ENCODE peak calls at places on chromosomes 16 and 17, in nine cellular contexts. One of them, this sample, is unnamed.

GRCh38 chr16:66028505-66029216 is 337.8 kb upstream of the CDH5 start:
- DNase-seq in uterus: peak; percentile 26
- DNase-seq in thoracic aorta: no peak
- DNase-seq in Peyer's patch: peak; percentile 24
- DNase-seq in heart left ventricle: no peak
- DNase-seq in esophagus muscularis mucosa: no peak
- DNase-seq in Karpas-422: no peak
- DNase-seq in aorta: no peak
- DNase-seq in naive thymus-derived CD4-positive, alpha-beta T cell: no peak
- DNase-seq in this sample: no peak

GRCh38 chr16:53492499-53492898 is 10.5 kb downstream of the AKTIP start:
- DNase-seq in uterus: no peak
- DNase-seq in esophagus muscularis mucosa: no peak
- DNase-seq in thoracic aorta: no peak
- DNase-seq in Peyer's patch: no peak
- DNase-seq in naive thymus-derived CD4-positive, alpha-beta T cell: no peak
- DNase-seq in Karpas-422: no peak
- DNase-seq in aorta: no peak
- DNase-seq in heart left ventricle: no peak
- DNase-seq in this sample: no peak

GRCh38 chr17:46942441-46943217 is 19.7 kb downstream of the GOSR2 start:
- DNase-seq in Karpas-422: peak; percentile 80
- DNase-seq in naive thymus-derived CD4-positive, alpha-beta T cell: peak; percentile 27
- DNase-seq in aorta: peak; percentile 75
- DNase-seq in esophagus muscularis mucosa: no peak
- DNase-seq in uterus: peak; percentile 48
- DNase-seq in Peyer's patch: peak; percentile 83
- DNase-seq in heart left ventricle: peak; percentile 67
- DNase-seq in thoracic aorta: no peak
- DNase-seq in this sample: no peak

GRCh38 chr17:50114849-50115357 is 15.1 kb downstream of the SAMD14 start:
- DNase-seq in aorta: no peak
- DNase-seq in Karpas-422: peak; percentile 93
- DNase-seq in uterus: no peak
- DNase-seq in heart left ventricle: no peak
- DNase-seq in esophagus muscularis mucosa: no peak
- DNase-seq in thoracic aorta: no peak
- DNase-seq in naive thymus-derived CD4-positive, alpha-beta T cell: peak; percentile 35
- DNase-seq in Peyer's patch: peak; percentile 73
- DNase-seq in this sample: no peak

GRCh38 chr17:9538626-9539025 is 37.0 kb downstream of the STX8 start:
- DNase-seq in naive thymus-derived CD4-positive, alpha-beta T cell: no peak
- DNase-seq in Karpas-422: no peak
- DNase-seq in heart left ventricle: no peak
- DNase-seq in Peyer's patch: no peak
- DNase-seq in aorta: no peak
- DNase-seq in esophagus muscularis mucosa: no peak
- DNase-seq in uterus: no peak
- DNase-seq in thoracic aorta: no peak
- DNase-seq in this sample: no peak

GRCh38 chr17:42803074-42803883 is 4.6 kb downstream of the CNTD1 start:
- DNase-seq in uterus: no peak
- DNase-seq in naive thymus-derived CD4-positive, alpha-beta T cell: no peak
- DNase-seq in esophagus muscularis mucosa: no peak
- DNase-seq in Karpas-422: no peak
- DNase-seq in heart left ventricle: no peak
- DNase-seq in thoracic aorta: no peak
- DNase-seq in Peyer's patch: no peak
- DNase-seq in aorta: no peak
- DNase-seq in this sample: no peak

GRCh38 chr17:65278050-65278819 is 141.1 kb downstream of the RGS9 start:
- DNase-seq in Peyer's patch: peak; percentile 70
- DNase-seq in esophagus muscularis mucosa: no peak
- DNase-seq in uterus: no peak
- DNase-seq in naive thymus-derived CD4-positive, alpha-beta T cell: peak; percentile 10
- DNase-seq in Karpas-422: peak; percentile 58
- DNase-seq in aorta: no peak
- DNase-seq in heart left ventricle: peak; percentile 31
- DNase-seq in thoracic aorta: no peak
- DNase-seq in this sample: no peak

GRCh38 chr17:72438783-72439182 is 318.0 kb downstream of the SOX9 start:
- DNase-seq in naive thymus-derived CD4-positive, alpha-beta T cell: no peak
- DNase-seq in aorta: no peak
- DNase-seq in Peyer's patch: no peak
- DNase-seq in esophagus muscularis mucosa: no peak
- DNase-seq in thoracic aorta: no peak
- DNase-seq in heart left ventricle: no peak
- DNase-seq in Karpas-422: no peak
- DNase-seq in uterus: no peak
- DNase-seq in this sample: no peak

GRCh38 chr16:1923299-1924034 is 5.3 kb upstream of the HS3ST6 start:
- DNase-seq in Karpas-422: no peak
- DNase-seq in heart left ventricle: no peak
- DNase-seq in naive thymus-derived CD4-positive, alpha-beta T cell: no peak
- DNase-seq in Peyer's patch: no peak
- DNase-seq in uterus: no peak
- DNase-seq in esophagus muscularis mucosa: no peak
- DNase-seq in thoracic aorta: no peak
- DNase-seq in aorta: no peak
- DNase-seq in this sample: no peak

GRCh38 chr17:79391376-79391775 is 219.5 kb downstream of the RBFOX3 start:
- DNase-seq in heart left ventricle: no peak
- DNase-seq in esophagus muscularis mucosa: no peak
- DNase-seq in Karpas-422: no peak
- DNase-seq in Peyer's patch: no peak
- DNase-seq in naive thymus-derived CD4-positive, alpha-beta T cell: no peak
- DNase-seq in uterus: no peak
- DNase-seq in aorta: no peak
- DNase-seq in thoracic aorta: no peak
- DNase-seq in this sample: no peak

GRCh38 chr17:76414334-76415295 is 30.2 kb downstream of the SPHK1 start:
- DNase-seq in thoracic aorta: peak; percentile 11
- DNase-seq in uterus: peak; percentile 45
- DNase-seq in naive thymus-derived CD4-positive, alpha-beta T cell: no peak
- DNase-seq in Peyer's patch: no peak
- DNase-seq in aorta: peak; percentile 80
- DNase-seq in esophagus muscularis mucosa: no peak
- DNase-seq in Karpas-422: no peak
- DNase-seq in heart left ventricle: peak; percentile 91
- DNase-seq in this sample: no peak

GRCh38 chr16:75110637-75111513 is 5.7 kb downstream of the LDHD start:
- DNase-seq in Karpas-422: peak; percentile 94
- DNase-seq in uterus: peak; percentile 93
- DNase-seq in esophagus muscularis mucosa: peak; percentile 97
- DNase-seq in naive thymus-derived CD4-positive, alpha-beta T cell: peak; percentile 78
- DNase-seq in Peyer's patch: peak; percentile 95
- DNase-seq in heart left ventricle: peak; percentile 89
- DNase-seq in thoracic aorta: peak; percentile 60
- DNase-seq in aorta: peak; percentile 93
- DNase-seq in this sample: peak; percentile 66

GRCh38 chr17:50689956-50690886 is 17.5 kb downstream of the ANKRD40 start:
- DNase-seq in Karpas-422: no peak
- DNase-seq in aorta: peak; percentile 43
- DNase-seq in thoracic aorta: no peak
- DNase-seq in esophagus muscularis mucosa: no peak
- DNase-seq in heart left ventricle: no peak
- DNase-seq in uterus: no peak
- DNase-seq in naive thymus-derived CD4-positive, alpha-beta T cell: no peak
- DNase-seq in Peyer's patch: no peak
- DNase-seq in this sample: no peak

GRCh38 chr16:89002851-89003830 is 26.1 kb upstream of the CBFA2T3 start:
- DNase-seq in aorta: peak; percentile 24
- DNase-seq in Karpas-422: no peak
- DNase-seq in naive thymus-derived CD4-positive, alpha-beta T cell: no peak
- DNase-seq in thoracic aorta: no peak
- DNase-seq in Peyer's patch: no peak
- DNase-seq in heart left ventricle: no peak
- DNase-seq in uterus: no peak
- DNase-seq in esophagus muscularis mucosa: no peak
- DNase-seq in this sample: no peak

GRCh38 chr17:9768381-9768934 is 22.9 kb downstream of the DHRS7C start:
- DNase-seq in aorta: no peak
- DNase-seq in Peyer's patch: no peak
- DNase-seq in uterus: no peak
- DNase-seq in thoracic aorta: no peak
- DNase-seq in esophagus muscularis mucosa: no peak
- DNase-seq in Karpas-422: peak; percentile 65
- DNase-seq in heart left ventricle: no peak
- DNase-seq in naive thymus-derived CD4-positive, alpha-beta T cell: peak; percentile 9
- DNase-seq in this sample: no peak

GRCh38 chr16:20868890-20869289 is 31.3 kb downstream of the DCUN1D3 start:
- DNase-seq in aorta: peak; percentile 90
- DNase-seq in esophagus muscularis mucosa: no peak
- DNase-seq in Peyer's patch: peak; percentile 86
- DNase-seq in heart left ventricle: peak; percentile 94
- DNase-seq in Karpas-422: no peak
- DNase-seq in thoracic aorta: peak; percentile 24
- DNase-seq in naive thymus-derived CD4-positive, alpha-beta T cell: no peak
- DNase-seq in uterus: peak; percentile 82
- DNase-seq in this sample: no peak

GRCh38 chr17:6509295-6509771 is 47.0 kb downstream of the PITPNM3 start:
- DNase-seq in thoracic aorta: no peak
- DNase-seq in naive thymus-derived CD4-positive, alpha-beta T cell: no peak
- DNase-seq in Peyer's patch: peak; percentile 25
- DNase-seq in Karpas-422: no peak
- DNase-seq in esophagus muscularis mucosa: no peak
- DNase-seq in uterus: no peak
- DNase-seq in aorta: no peak
- DNase-seq in heart left ventricle: no peak
- DNase-seq in this sample: no peak

GRCh38 chr17:53335443-53335842 is 487.3 kb upstream of the KIF2B start:
- DNase-seq in esophagus muscularis mucosa: no peak
- DNase-seq in thoracic aorta: no peak
- DNase-seq in Karpas-422: no peak
- DNase-seq in heart left ventricle: no peak
- DNase-seq in aorta: no peak
- DNase-seq in uterus: no peak
- DNase-seq in naive thymus-derived CD4-positive, alpha-beta T cell: no peak
- DNase-seq in Peyer's patch: no peak
- DNase-seq in this sample: no peak

DNA sequence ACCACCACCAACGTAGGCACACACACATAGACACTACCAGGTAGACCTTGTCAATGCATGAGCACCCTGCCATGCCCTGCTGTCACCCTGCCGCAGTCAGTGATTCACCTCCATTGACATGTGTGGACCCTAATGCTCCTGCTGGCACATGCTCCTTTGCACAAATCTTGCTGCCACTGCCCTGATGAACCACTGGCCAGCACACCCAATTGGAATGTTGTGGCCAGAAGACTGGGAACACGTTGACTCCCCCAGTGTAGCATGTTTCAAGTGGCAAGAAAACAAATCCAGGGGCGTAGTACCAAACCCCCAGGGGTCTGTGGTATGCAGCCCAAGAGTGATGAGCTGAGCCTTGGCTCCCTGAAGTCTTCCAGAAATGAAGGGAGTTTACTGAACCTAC is 486.4 kb upstream of the KIF2B start:
- DNase-seq in aorta: no peak
- DNase-seq in naive thymus-derived CD4-positive, alpha-beta T cell: no peak
- DNase-seq in Peyer's patch: no peak
- DNase-seq in uterus: no peak
- DNase-seq in thoracic aorta: no peak
- DNase-seq in Karpas-422: no peak
- DNase-seq in esophagus muscularis mucosa: no peak
- DNase-seq in heart left ventricle: no peak
- DNase-seq in this sample: no peak
- H3K9me3 ChIP-seq in aorta: peaks cover 4% of the 10 kb centered on the region
- H3K9me3 ChIP-seq in naive thymus-derived CD4-positive, alpha-beta T cell: no peaks in the 10 kb centered on the region
- H3K9me3 ChIP-seq in Peyer's patch: peaks cover 4% of the 10 kb centered on the region
- H3K9me3 ChIP-seq in uterus: no peaks in the 10 kb centered on the region
- H3K9me3 ChIP-seq in thoracic aorta: no peaks in the 10 kb centered on the region
- H3K9me3 ChIP-seq in Karpas-422: peaks cover 36% of the 10 kb centered on the region
- H3K9me3 ChIP-seq in esophagus muscularis mucosa: peaks cover 3% of the 10 kb centered on the region
- H3K9me3 ChIP-seq in heart left ventricle: peaks cover 7% of the 10 kb centered on the region
- H3K9me3 ChIP-seq in this sample: no peaks in the 10 kb centered on the region

GRCh38 chr17:21816592-21817567 is 124.6 kb downstream of the KCNJ18 start:
- DNase-seq in Karpas-422: no peak
- DNase-seq in Peyer's patch: peak; percentile 41
- DNase-seq in aorta: no peak
- DNase-seq in naive thymus-derived CD4-positive, alpha-beta T cell: no peak
- DNase-seq in heart left ventricle: no peak
- DNase-seq in esophagus muscularis mucosa: no peak
- DNase-seq in uterus: no peak
- DNase-seq in thoracic aorta: no peak
- DNase-seq in this sample: no peak
- H3K9me3 ChIP-seq in Karpas-422: no peaks in the 10 kb centered on the region
- H3K9me3 ChIP-seq in Peyer's patch: no peaks in the 10 kb centered on the region
- H3K9me3 ChIP-seq in aorta: no peaks in the 10 kb centered on the region
- H3K9me3 ChIP-seq in naive thymus-derived CD4-positive, alpha-beta T cell: no peaks in the 10 kb centered on the region
- H3K9me3 ChIP-seq in heart left ventricle: peaks cover 9% of the 10 kb centered on the region
- H3K9me3 ChIP-seq in esophagus muscularis mucosa: no peaks in the 10 kb centered on the region
- H3K9me3 ChIP-seq in uterus: no peaks in the 10 kb centered on the region
- H3K9me3 ChIP-seq in thoracic aorta: no peaks in the 10 kb centered on the region
- H3K9me3 ChIP-seq in this sample: peaks cover 4% of the 10 kb centered on the region

GRCh38 chr16:31920373-31920772 is 46.8 kb downstream of the ZNF267 start:
- DNase-seq in uterus: no peak
- DNase-seq in Karpas-422: peak; percentile 38
- DNase-seq in naive thymus-derived CD4-positive, alpha-beta T cell: no peak
- DNase-seq in esophagus muscularis mucosa: no peak
- DNase-seq in Peyer's patch: no peak
- DNase-seq in heart left ventricle: no peak
- DNase-seq in aorta: no peak
- DNase-seq in thoracic aorta: no peak
- DNase-seq in this sample: no peak
- H3K9me3 ChIP-seq in uterus: no peaks in the 10 kb centered on the region
- H3K9me3 ChIP-seq in Karpas-422: peaks cover 66% of the 10 kb centered on the region
- H3K9me3 ChIP-seq in naive thymus-derived CD4-positive, alpha-beta T cell: peaks cover 19% of the 10 kb centered on the region
- H3K9me3 ChIP-seq in esophagus muscularis mucosa: peaks cover 74% of the 10 kb centered on the region
- H3K9me3 ChIP-seq in Peyer's patch: peaks cover 81% of the 10 kb centered on the region
- H3K9me3 ChIP-seq in heart left ventricle: peaks cover 94% of the 10 kb centered on the region
- H3K9me3 ChIP-seq in aorta: peaks cover 13% of the 10 kb centered on the region
- H3K9me3 ChIP-seq in thoracic aorta: peaks cover 79% of the 10 kb centered on the region
- H3K9me3 ChIP-seq in this sample: peaks cover 61% of the 10 kb centered on the region

GRCh38 chr17:16075949-16076348 is 76.3 kb downstream of the TTC19 start:
- DNase-seq in aorta: no peak
- DNase-seq in naive thymus-derived CD4-positive, alpha-beta T cell: no peak
- DNase-seq in thoracic aorta: no peak
- DNase-seq in uterus: no peak
- DNase-seq in esophagus muscularis mucosa: no peak
- DNase-seq in heart left ventricle: no peak
- DNase-seq in Peyer's patch: no peak
- DNase-seq in Karpas-422: no peak
- DNase-seq in this sample: no peak

GRCh38 chr17:16080366-16080765 is 80.7 kb downstream of the TTC19 start:
- DNase-seq in Karpas-422: no peak
- DNase-seq in aorta: no peak
- DNase-seq in Peyer's patch: no peak
- DNase-seq in naive thymus-derived CD4-positive, alpha-beta T cell: no peak
- DNase-seq in thoracic aorta: no peak
- DNase-seq in esophagus muscularis mucosa: no peak
- DNase-seq in uterus: no peak
- DNase-seq in heart left ventricle: no peak
- DNase-seq in this sample: no peak

GRCh38 chr17:16073845-16074244 is 74.2 kb downstream of the TTC19 start:
- DNase-seq in aorta: no peak
- DNase-seq in naive thymus-derived CD4-positive, alpha-beta T cell: no peak
- DNase-seq in thoracic aorta: no peak
- DNase-seq in uterus: no peak
- DNase-seq in Karpas-422: peak; percentile 46
- DNase-seq in heart left ventricle: no peak
- DNase-seq in Peyer's patch: no peak
- DNase-seq in esophagus muscularis mucosa: no peak
- DNase-seq in this sample: no peak

GRCh38 chr17:16072031-16072430 is 72.4 kb downstream of the TTC19 start:
- DNase-seq in thoracic aorta: no peak
- DNase-seq in naive thymus-derived CD4-positive, alpha-beta T cell: no peak
- DNase-seq in uterus: no peak
- DNase-seq in esophagus muscularis mucosa: no peak
- DNase-seq in aorta: no peak
- DNase-seq in Peyer's patch: no peak
- DNase-seq in heart left ventricle: no peak
- DNase-seq in Karpas-422: no peak
- DNase-seq in this sample: no peak

GRCh38 chr17:16074423-16074822 is 74.8 kb downstream of the TTC19 start:
- DNase-seq in Karpas-422: no peak
- DNase-seq in thoracic aorta: no peak
- DNase-seq in naive thymus-derived CD4-positive, alpha-beta T cell: no peak
- DNase-seq in esophagus muscularis mucosa: no peak
- DNase-seq in uterus: no peak
- DNase-seq in aorta: no peak
- DNase-seq in Peyer's patch: no peak
- DNase-seq in heart left ventricle: no peak
- DNase-seq in this sample: no peak
- H3K9me3 ChIP-seq in Karpas-422: no peaks in the 10 kb centered on the region
- H3K9me3 ChIP-seq in thoracic aorta: no peaks in the 10 kb centered on the region
- H3K9me3 ChIP-seq in naive thymus-derived CD4-positive, alpha-beta T cell: no peaks in the 10 kb centered on the region
- H3K9me3 ChIP-seq in esophagus muscularis mucosa: no peaks in the 10 kb centered on the region
- H3K9me3 ChIP-seq in uterus: no peaks in the 10 kb centered on the region
- H3K9me3 ChIP-seq in aorta: no peaks in the 10 kb centered on the region
- H3K9me3 ChIP-seq in Peyer's patch: no peaks in the 10 kb centered on the region
- H3K9me3 ChIP-seq in heart left ventricle: no peaks in the 10 kb centered on the region
- H3K9me3 ChIP-seq in this sample: no peaks in the 10 kb centered on the region

This sample was measured in T-helper 17 cell.